ENCODE peak calls at places on chromosomes 5 and 9, in five cellular contexts. Q is PC-9, H is HCT116, E is H1, L is MM.1S. G is an unnamed sample.
A peak's percentile ranks its signal among the peaks of the same experiment; 100 is the strongest.

GRCh38 chr9:79662553-79662956 is 90.8 kb downstream of the TLE4 start:
- DNase-seq in Q (no peak), H (no peak), E (no peak), L (no peak), G (no peak)

GRCh38 chr5:136799806-136800372 is 434.5 kb upstream of the TRPC7 start:
- DNase-seq in Q (no peak), H (no peak), E (no peak), L (no peak), G (no peak)

GRCh38 chr5:123209163-123210013 is 120.3 kb downstream of the PRDM6 start:
- DNase-seq in Q (peak; percentile 61), H (peak; percentile 48), E (no peak), L (no peak), G (peak; percentile 93)

GRCh38 chr5:65837139-65837538 is 89.2 kb upstream of the ERBIN start:
- DNase-seq in Q (no peak), H (no peak), E (no peak), L (no peak), G (peak; percentile 92)

GRCh38 chr9:104758974-104759373 is 5.0 kb upstream of the NIPSNAP3B start:
- DNase-seq in Q (no peak), H (no peak), E (no peak), L (no peak), G (no peak)

GRCh38 chr5:139561655-139562451 is 714 bp downstream of the UBE2D2 start:
- DNase-seq in Q (no peak), H (no peak), E (no peak), L (peak; percentile 44), G (peak; percentile 51)

GRCh38 chr9:18825775-18826174 is 207.2 kb downstream of the SAXO1 start:
- DNase-seq in Q (no peak), H (no peak), E (no peak), L (no peak), G (peak; percentile 52)

GRCh38 chr9:112048924-112049785 is 125.9 kb downstream of the SUSD1 start:
- DNase-seq in Q (no peak), H (no peak), E (no peak), L (no peak), G (peak; percentile 51)

GRCh38 chr9:79736051-79736450 is 164.3 kb downstream of the TLE4 start:
- DNase-seq in Q (no peak), H (no peak), E (no peak), L (no peak), G (no peak)

GRCh38 chr5:135857630-135858311 is 23.3 kb downstream of the SLC25A48 start:
- DNase-seq in Q (peak; percentile 37), H (no peak), E (no peak), L (no peak), G (no peak)

GRCh38 chr9:74499770-74500583 is 2.8 kb downstream of the RORB start:
- DNase-seq in Q (no peak), H (no peak), E (no peak), L (no peak), G (peak; percentile 6)

GRCh38 chr5:763397-763796 is 21.1 kb downstream of the ZDHHC11B start:
- DNase-seq in Q (no peak), H (no peak), E (no peak), L (no peak), G (no peak)

GRCh38 chr9:35696520-35697215 is 6.9 kb upstream of the TPM2 start:
- DNase-seq in Q (no peak), H (peak; percentile 37), E (no peak), L (peak; percentile 51), G (peak; percentile 38)

GRCh38 chr5:174483411-174483810 is 241.0 kb upstream of the MSX2 start:
- DNase-seq in Q (no peak), H (no peak), E (no peak), L (no peak), G (no peak)
- H3K9me3 ChIP-seq in Q (no peaks in the 10 kb centered on the region), H (no peaks in the 10 kb centered on the region), E (peaks cover 5% of the 10 kb centered on the region), L (no peaks in the 10 kb centered on the region), G (no peaks in the 10 kb centered on the region)

DNA sequence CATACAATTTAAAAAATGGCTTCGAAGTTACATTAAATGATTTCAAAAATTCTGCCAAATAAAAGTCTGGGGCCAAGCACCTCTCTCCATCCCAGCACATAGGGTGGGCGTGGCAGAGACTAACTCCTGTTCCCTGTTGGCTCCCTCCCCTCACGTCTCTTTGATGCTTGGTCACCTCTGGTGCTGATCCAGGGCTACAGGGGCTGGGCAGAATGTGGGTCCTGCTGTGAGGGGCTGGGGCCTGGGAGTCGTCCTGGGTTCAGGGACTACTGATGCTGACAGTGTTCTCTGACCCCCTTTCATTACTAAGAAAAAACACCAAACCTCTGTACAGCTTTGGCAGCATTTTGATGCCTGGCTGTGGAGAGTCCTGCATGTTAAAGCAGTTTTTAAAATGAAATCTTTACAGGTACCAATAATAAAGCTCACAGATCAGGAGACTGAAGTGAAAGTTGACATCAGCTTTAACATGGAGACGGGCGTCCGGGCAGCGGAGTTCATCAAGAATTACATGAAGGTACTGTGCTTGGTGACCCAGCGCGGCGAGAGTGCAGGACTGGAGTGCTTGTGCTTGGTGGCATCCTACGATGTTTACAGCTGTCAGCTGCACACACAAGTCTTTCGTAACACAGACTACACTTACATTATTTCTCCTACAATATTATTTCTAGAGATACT is 29.0 kb downstream of the TENT4A start:
- DNase-seq in Q (no peak), H (no peak), E (no peak), L (no peak), G (no peak)
- H3K79me2 ChIP-seq in Q (peaks cover 60% of the 10 kb centered on the region), H (peaks cover 82% of the 10 kb centered on the region), E (no peaks in the 10 kb centered on the region), L (peaks cover 81% of the 10 kb centered on the region), G (peaks cover 53% of the 10 kb centered on the region)

GRCh38 chr9:65458465-65458864 is 173.5 kb upstream of the FOXD4L5 start:
- DNase-seq in Q (no peak), H (no peak), E (no peak), L (no peak), G (no peak)

GRCh38 chr9:65459756-65460320 is 174.8 kb upstream of the FOXD4L5 start:
- DNase-seq in Q (no peak), H (no peak), E (no peak), L (no peak), G (no peak)

GRCh38 chr9:65458992-65459391 is 174.0 kb upstream of the FOXD4L5 start:
- DNase-seq in Q (no peak), H (no peak), E (no peak), L (no peak), G (no peak)
- H3K9me3 ChIP-seq in Q (peaks cover 5% of the 10 kb centered on the region), H (no peaks in the 10 kb centered on the region), E (no peaks in the 10 kb centered on the region), L (no peaks in the 10 kb centered on the region), G (no peaks in the 10 kb centered on the region)

DNA sequence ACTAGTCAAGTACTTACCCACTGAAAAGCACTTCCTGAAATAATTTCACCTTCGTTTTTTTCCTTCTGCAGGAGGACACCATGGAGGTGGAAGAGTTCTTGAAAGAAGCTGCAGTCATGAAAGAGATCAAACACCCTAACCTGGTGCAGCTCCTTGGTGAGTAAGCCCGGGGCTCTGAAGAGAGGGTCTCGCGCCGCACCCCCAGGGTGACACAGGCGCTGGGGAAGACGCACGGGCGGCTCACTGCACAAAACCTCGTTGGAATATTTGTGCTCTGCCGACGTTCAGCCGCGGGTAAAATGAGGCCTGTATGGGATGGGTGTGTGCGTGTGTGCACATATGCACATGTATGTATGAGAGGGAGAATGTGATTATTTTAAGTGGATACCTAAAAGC is 24.6 kb downstream of the QRFP start:
- DNase-seq in Q (no peak), H (no peak), E (no peak), L (no peak), G (no peak)
- H3K79me2 ChIP-seq in Q (no peaks in the 10 kb centered on the region), H (peaks cover 24% of the 10 kb centered on the region), E (peaks cover 4% of the 10 kb centered on the region), L (no peaks in the 10 kb centered on the region), G (peaks cover 37% of the 10 kb centered on the region)

DNA sequence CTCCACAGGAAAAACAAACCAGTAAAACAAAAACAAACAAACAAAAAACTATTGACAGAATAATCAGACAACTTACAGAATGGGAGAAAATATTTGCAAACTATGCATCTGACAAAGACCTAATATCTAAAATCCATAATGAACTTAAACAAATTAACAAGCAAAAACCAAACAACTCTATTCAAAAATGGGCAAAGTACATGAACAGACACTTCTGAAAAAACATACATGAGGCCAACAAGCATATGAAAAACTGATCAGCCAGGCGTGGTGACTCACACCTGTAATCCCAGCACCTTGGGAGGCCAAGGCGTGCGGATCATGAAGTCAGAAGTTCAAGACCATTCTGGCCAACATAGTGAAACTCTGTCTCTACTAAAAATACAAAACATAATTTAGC is 60.1 kb downstream of the KCNV2 start:
- DNase-seq in Q (no peak), H (no peak), E (no peak), L (no peak), G (no peak)
- H3K9me3 ChIP-seq in Q (no peaks in the 10 kb centered on the region), H (peaks cover 10% of the 10 kb centered on the region), E (peaks cover 19% of the 10 kb centered on the region), L (no peaks in the 10 kb centered on the region), G (no peaks in the 10 kb centered on the region)

GRCh38 chr5:141617128-141617527 is 1.7 kb downstream of the DIAPH1 start:
- DNase-seq in Q (no peak), H (no peak), E (no peak), L (no peak), G (no peak)
- H3K79me2 ChIP-seq in Q (peaks cover 57% of the 10 kb centered on the region), H (peaks cover 63% of the 10 kb centered on the region), E (peaks cover 8% of the 10 kb centered on the region), L (peaks cover 65% of the 10 kb centered on the region), G (peaks cover 56% of the 10 kb centered on the region)

DNA sequence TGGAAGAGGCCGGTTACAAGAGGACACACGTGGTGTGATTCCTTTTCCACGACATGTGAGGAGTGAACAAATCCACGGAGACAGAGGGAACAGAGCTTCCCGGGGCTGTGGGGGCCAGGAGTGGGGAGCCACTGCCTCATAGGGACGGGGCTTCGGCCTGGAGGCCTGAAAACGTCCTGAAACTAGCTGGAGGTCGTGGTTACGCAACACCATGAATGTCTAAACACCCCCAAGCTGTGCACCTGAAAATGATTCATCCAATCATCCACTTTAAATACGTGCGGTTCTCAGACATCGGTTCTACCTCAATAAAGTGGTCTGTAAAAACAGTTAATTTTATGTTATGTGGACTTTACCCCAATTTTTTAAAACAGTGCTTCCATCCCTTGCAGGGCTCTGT is 65.3 kb upstream of the PPP1R26 start:
- DNase-seq in Q (no peak), H (no peak), E (no peak), L (no peak), G (no peak)
- H3K9me3 ChIP-seq in Q (no peaks in the 10 kb centered on the region), H (no peaks in the 10 kb centered on the region), E (no peaks in the 10 kb centered on the region), L (no peaks in the 10 kb centered on the region), G (no peaks in the 10 kb centered on the region)

DNA sequence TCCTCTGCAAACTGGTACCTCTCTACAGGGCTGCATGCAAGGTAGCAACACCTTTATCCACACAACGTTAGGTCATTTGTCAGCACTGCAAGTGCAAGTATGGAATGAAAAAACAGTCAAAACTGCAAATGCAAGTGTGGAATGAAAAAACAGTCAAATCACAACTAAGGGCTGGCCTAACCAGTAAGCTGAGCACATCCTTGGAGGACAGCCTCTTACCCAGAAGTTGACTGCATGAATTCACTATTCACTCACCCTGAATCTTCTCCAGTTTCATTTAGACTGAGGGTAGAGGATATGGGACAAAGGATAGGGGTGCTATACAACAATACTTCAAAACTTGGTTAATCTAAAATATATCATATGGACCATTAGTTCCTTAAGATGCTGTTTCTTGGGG is 158.4 kb downstream of the PPP2R2B start:
- DNase-seq in Q (no peak), H (no peak), E (no peak), L (no peak), G (no peak)
- H3K79me2 ChIP-seq in Q (no peaks in the 10 kb centered on the region), H (no peaks in the 10 kb centered on the region), E (no peaks in the 10 kb centered on the region), L (no peaks in the 10 kb centered on the region), G (no peaks in the 10 kb centered on the region)

DNA sequence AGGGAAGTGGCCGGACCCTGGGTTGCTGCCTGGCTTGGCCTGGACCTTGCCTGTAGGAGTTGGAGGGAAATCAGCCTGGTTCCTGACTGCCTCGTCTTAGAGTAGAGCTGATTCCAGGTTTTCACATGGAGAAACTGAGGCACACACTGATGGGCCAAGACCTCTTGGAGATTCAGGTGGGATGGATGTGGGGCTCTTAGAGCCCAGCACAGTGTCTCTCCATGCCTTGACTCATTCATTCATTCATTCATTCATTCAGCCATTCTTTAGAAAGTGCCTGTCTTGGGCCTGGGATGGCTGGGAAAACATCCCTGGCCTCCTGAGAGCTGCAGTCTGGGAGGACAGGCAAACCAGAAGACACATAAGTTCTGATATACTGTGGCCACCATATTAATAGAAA is 2.2 kb downstream of the LRRC8A start:
- DNase-seq in Q (no peak), H (no peak), E (no peak), L (no peak), G (no peak)
- H3K9me3 ChIP-seq in Q (no peaks in the 10 kb centered on the region), H (no peaks in the 10 kb centered on the region), E (no peaks in the 10 kb centered on the region), L (no peaks in the 10 kb centered on the region), G (no peaks in the 10 kb centered on the region)

GRCh38 chr9:120985759-120986353 is 59.3 kb upstream of the TRAF1 start:
- DNase-seq in Q (peak; percentile 57), H (peak; percentile 50), E (no peak), L (peak; percentile 42), G (peak; percentile 70)
- H3K79me2 ChIP-seq in Q (no peaks in the 10 kb centered on the region), H (no peaks in the 10 kb centered on the region), E (no peaks in the 10 kb centered on the region), L (no peaks in the 10 kb centered on the region), G (no peaks in the 10 kb centered on the region)

G was measured in fibroblast of lung.